ENCODE peak calls at places on chromosomes 11 and 22, in ten cellular contexts. W, L, F, O, J, Q, X, T, S and U are unnamed samples.

GRCh38 chr11:121091492-121092179 is 9.4 kb upstream of the TECTA start:
- DNase-seq in J (no peak), X (no peak), S (no peak), F (no peak), O (no peak), W (no peak), L (no peak), Q (no peak), T (no peak), U (no peak)

GRCh38 chr11:119699227-119699626 is 29.8 kb downstream of the NECTIN1 start:
- DNase-seq in S (peak), W (peak), L (no peak), Q (no peak), J (peak), T (no peak), X (peak), F (no peak), O (no peak), U (peak)

GRCh38 chr11:109728056-109728455 is 306.1 kb downstream of the C11orf87 start:
- DNase-seq in O (no peak), F (no peak), J (no peak), L (no peak), T (peak), S (no peak), X (no peak), W (no peak), Q (peak), U (no peak)

GRCh38 chr11:71311176-71311925 is 59.0 kb upstream of the SHANK2 start:
- DNase-seq in T (no peak), O (no peak), Q (no peak), F (no peak), X (peak), W (no peak), J (no peak), L (no peak), S (peak), U (no peak)

GRCh38 chr22:36258750-36259619 is 6.1 kb downstream of the APOL1 start:
- DNase-seq in W (peak), J (no peak), X (peak), T (no peak), F (no peak), L (peak), O (no peak), Q (no peak), S (no peak), U (no peak)

GRCh38 chr11:134443246-134443645 is 31.2 kb upstream of the B3GAT1 start:
- DNase-seq in L (no peak), T (no peak), X (no peak), O (no peak), Q (no peak), J (no peak), F (no peak), S (no peak), W (no peak), U (no peak)

GRCh38 chr11:96551136-96551535 is 161.3 kb downstream of the JRKL start:
- DNase-seq in L (no peak), O (no peak), J (no peak), W (no peak), T (no peak), X (no peak), S (peak), Q (no peak), F (no peak), U (no peak)

GRCh38 chr11:46039990-46040389 is 81.3 kb downstream of the PHF21A start:
- DNase-seq in O (no peak), X (no peak), T (no peak), J (no peak), S (no peak), F (no peak), W (no peak), Q (no peak), L (no peak), U (no peak)

GRCh38 chr11:102085864-102086551 is 24.2 kb upstream of the YAP1 start:
- DNase-seq in T (no peak), O (no peak), F (no peak), L (no peak), X (no peak), J (no peak), S (no peak), Q (no peak), W (no peak), U (no peak)

GRCh38 chr22:24834845-24835570 is 29.0 kb downstream of the SGSM1 start:
- DNase-seq in X (no peak), L (peak), W (no peak), T (no peak), S (no peak), Q (no peak), J (no peak), O (no peak), F (no peak), U (no peak)

GRCh38 chr11:109957601-109958000 is 135.6 kb upstream of the ZC3H12C start:
- DNase-seq in F (no peak), Q (no peak), S (no peak), W (no peak), T (no peak), X (no peak), O (no peak), L (no peak), J (no peak), U (no peak)

GRCh38 chr11:57566035-57566504 is 1.4 kb downstream of the UBE2L6 start:
- DNase-seq in J (no peak), F (peak), X (no peak), T (no peak), Q (peak), S (no peak), L (peak), O (no peak), W (peak), U (no peak)

GRCh38 chr11:11810764-11811726 is 30.7 kb upstream of the USP47 start:
- DNase-seq in S (no peak), J (no peak), Q (no peak), L (no peak), X (no peak), T (no peak), O (no peak), W (no peak), F (no peak), U (no peak)

GRCh38 chr11:2740275-2740940 is 40.6 kb upstream of the KCNQ1OT1 start:
- DNase-seq in T (no peak), Q (no peak), W (no peak), X (no peak), L (no peak), F (no peak), S (no peak), J (peak), O (no peak), U (peak)
- H3K27ac ChIP-seq in T (no peak), Q (no peak), W (no peak), X (no peak), L (no peak), F (no peak), S (peak), J (no peak), O (peak), U (no peak)

GRCh38 chr11:125720781-125721180 is 25.3 kb upstream of the PATE1 start:
- DNase-seq in Q (peak), L (no peak), O (no peak), F (no peak), X (no peak), J (no peak), S (no peak), T (no peak), W (no peak), U (no peak)

GRCh38 chr11:125728969-125729368 is 17.1 kb upstream of the PATE1 start:
- DNase-seq in Q (no peak), X (no peak), W (no peak), L (no peak), T (no peak), O (no peak), S (no peak), J (no peak), F (no peak), U (no peak)

GRCh38 chr11:125724125-125724524 is 22.0 kb upstream of the PATE1 start:
- DNase-seq in L (peak), S (no peak), W (no peak), F (no peak), O (no peak), Q (no peak), X (no peak), T (no peak), J (no peak), U (no peak)
- TF ChIP-seq CTCF in L (peak), S (no peak), W (no peak), F (no peak), O (no peak), Q (no peak), X (no peak), T (peak), J (no peak), U (no peak)

GRCh38 chr22:50670914-50671538 is 1.6 kb upstream of the SHANK3 start:
- DNase-seq in L (no peak), T (no peak), F (no peak), W (no peak), Q (no peak), S (no peak), J (no peak), O (no peak), X (no peak), U (peak)

GRCh38 chr22:50670513-50670912 is 2.1 kb upstream of the SHANK3 start:
- DNase-seq in Q (no peak), F (no peak), L (peak), O (no peak), W (no peak), J (no peak), X (no peak), T (no peak), S (no peak), U (peak)

GRCh38 chr22:50672041-50672440 is 582 bp upstream of the SHANK3 start:
- DNase-seq in S (no peak), J (no peak), X (no peak), Q (no peak), L (no peak), W (no peak), T (no peak), O (no peak), F (no peak), U (no peak)

GRCh38 chr22:50672471-50673230 is at the start of gene SHANK3:
- DNase-seq in S (no peak), O (no peak), J (peak), X (peak), Q (no peak), F (no peak), L (peak), W (no peak), T (no peak), U (peak)

GRCh38 chr22:50671641-50672040 is 982 bp upstream of the SHANK3 start:
- DNase-seq in F (no peak), T (no peak), W (no peak), S (no peak), J (no peak), Q (no peak), O (no peak), X (peak), L (peak), U (no peak)
- H3K27ac ChIP-seq in F (no peak), T (no peak), W (peak), S (peak), J (peak), Q (no peak), O (peak), X (peak), L (peak), U (peak)

DNA sequence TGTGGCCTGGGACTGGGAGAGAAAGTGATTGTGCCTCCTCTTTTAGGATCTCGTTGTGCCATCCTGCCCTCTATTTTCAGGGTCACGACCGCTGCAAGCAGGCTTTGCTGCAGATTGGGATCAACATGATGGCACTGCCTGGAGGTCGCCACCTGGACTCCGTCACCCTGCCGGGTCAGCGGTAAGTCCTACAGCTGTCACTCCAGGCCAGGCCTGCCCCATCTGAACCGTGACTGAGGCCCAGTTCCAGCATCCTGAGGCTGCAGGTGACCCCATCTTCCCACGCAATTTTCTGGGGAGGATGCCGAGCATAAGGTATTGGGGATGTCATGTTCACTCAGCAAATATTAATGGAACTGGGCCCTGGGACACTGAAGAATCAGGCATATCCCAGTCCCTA is 34.3 kb downstream of the INSC start:
- DNase-seq in F (no peak), X (no peak), Q (no peak), W (no peak), J (no peak), L (no peak), S (no peak), O (no peak), T (no peak), U (no peak)
- TF ChIP-seq CTCF in F (no peak), X (no peak), Q (no peak), W (no peak), J (no peak), L (no peak), S (no peak), O (no peak), T (no peak), U (no peak)